ENCODE peak calls at places on chromosomes 13 and 19, in four cellular contexts. V is glutamatergic neuron; G is T follicular helper cell; B is stimulated activated CD8-positive, alpha-beta memory T cell treated with anti-CD3 and anti-CD28 coated beads, Interleukin-7, amount 100 ng/mL, for 1 hour. L is an unnamed sample.

GRCh38 chr13:38264363-38265134 is 85.1 kb upstream of the UFM1 start:
- DNase-seq in V (no peak), G (no peak), B (no peak), L (no peak)

GRCh38 chr13:49669735-49670309 is 21.5 kb downstream of the EBPL start:
- DNase-seq in V (peak; percentile 68), G (no peak), B (no peak), L (peak; percentile 64)

GRCh38 chr13:49651775-49652690 is 23.7 kb downstream of the ARL11 start:
- DNase-seq in V (no peak), G (no peak), B (no peak), L (no peak)

GRCh38 chr19:11355160-11356073 is at the start of gene PLPPR2:
- DNase-seq in V (peak; percentile 98), G (peak; percentile 78), B (peak; percentile 56), L (peak; percentile 99)

GRCh38 chr19:6568816-6569215 is 22.1 kb downstream of the CD70 start:
- DNase-seq in V (no peak), G (no peak), B (no peak), L (no peak)

GRCh38 chr19:38417544-38418506 is 8.2 kb downstream of the RASGRP4 start:
- DNase-seq in V (peak; percentile 74), G (no peak), B (no peak), L (peak; percentile 93)

GRCh38 chr19:39230096-39230764 is 14.6 kb downstream of the IFNL3 start:
- DNase-seq in V (no peak), G (no peak), B (no peak), L (no peak)

GRCh38 chr13:72023895-72024294 is 156.9 kb upstream of the DACH1 start:
- DNase-seq in V (no peak), G (no peak), B (no peak), L (no peak)

GRCh38 chr19:1856698-1857603 is 6.4 kb downstream of the KLF16 start:
- DNase-seq in V (peak; percentile 75), G (no peak), B (no peak), L (peak; percentile 70)

GRCh38 chr19:1088419-1089066 is 6.6 kb downstream of the POLR2E start:
- DNase-seq in V (no peak), G (no peak), B (no peak), L (no peak)

GRCh38 chr19:33778089-33778791 is 18.4 kb upstream of the KCTD15 start:
- DNase-seq in V (peak; percentile 92), G (peak; percentile 76), B (peak; percentile 67), L (peak; percentile 85)

GRCh38 chr19:56927791-56928207 is 87.3 kb upstream of the PEG3 start:
- DNase-seq in V (no peak), G (no peak), B (no peak), L (no peak)

GRCh38 chr13:28636677-28637317 is 22.1 kb upstream of the POMP start:
- DNase-seq in V (peak; percentile 53), G (peak; percentile 19), B (no peak), L (peak; percentile 68)

GRCh38 chr13:89627991-89628390 is 1719.5 kb upstream of the MIR17HG start:
- DNase-seq in V (no peak), G (no peak), B (no peak), L (no peak)

L was measured in WTC11.